ENCODE peak calls at places on chromosomes 4 and X, in eight cellular contexts. E is GM23248, A is neural progenitor cell, N is GM23338, J is MM.1S, G is HCT116, S is SK-N-SH, P is OCI-LY7. W is an unnamed sample. For H3K4me1, the result is how much of the 10 kb centered on the place peaks cover.

GRCh38 chrX:135543924-135544323 is 23.5 kb downstream of the INTS6L start:
- DNase-seq in E (no peak), A (peak), N (peak), J (no peak), G (no peak), S (no peak), P (peak), W (no peak)

GRCh38 chrX:81354954-81355353 is 153.1 kb downstream of the SH3BGRL start:
- DNase-seq in E (no peak), A (no peak), N (no peak), J (no peak), G (no peak), S (no peak), P (no peak), W (no peak)

GRCh38 chr4:44563496-44563895 is 87.9 kb downstream of the YIPF7 start:
- DNase-seq in E (no peak), A (no peak), N (no peak), J (no peak), G (no peak), S (no peak), P (no peak), W (peak)

GRCh38 chrX:72540318-72540717 is 32.3 kb downstream of the HDAC8 start:
- DNase-seq in E (peak), A (no peak), N (peak), J (no peak), G (no peak), S (peak), P (peak), W (peak)

GRCh38 chrX:150456466-150456865 is 93.3 kb downstream of the MAMLD1 start:
- DNase-seq in E (no peak), A (no peak), N (no peak), J (no peak), G (no peak), S (no peak), P (no peak), W (peak)

GRCh38 chrX:136658151-136658550 is 10.2 kb downstream of the CD40LG start:
- DNase-seq in E (no peak), A (no peak), N (no peak), J (no peak), G (no peak), S (no peak), P (peak), W (no peak)

GRCh38 chrX:148380614-148381561 is 119.5 kb upstream of the AFF2 start:
- DNase-seq in E (peak), A (no peak), N (no peak), J (peak), G (no peak), S (no peak), P (peak), W (no peak)

GRCh38 chr4:25892796-25893195 is 21.2 kb upstream of the SMIM20 start:
- DNase-seq in E (no peak), A (no peak), N (no peak), J (no peak), G (no peak), S (no peak), P (no peak), W (no peak)

GRCh38 chrX:10414872-10415703 is 205.3 kb downstream of the MID1 start:
- DNase-seq in E (peak), A (no peak), N (no peak), J (no peak), G (no peak), S (no peak), P (no peak), W (peak)

GRCh38 chrX:107741318-107741813 is 34.2 kb downstream of the TSC22D3 start:
- DNase-seq in E (peak), A (no peak), N (no peak), J (no peak), G (no peak), S (no peak), P (no peak), W (no peak)
- H3K4me1 ChIP-seq in E (under half), A (under half), N (under half), J (under half), G (under half), S (under half), P (under half), W (under half)

GRCh38 chr4:724131-724530 is 18.5 kb downstream of the PCGF3 start:
- DNase-seq in E (no peak), A (no peak), N (no peak), J (no peak), G (no peak), S (no peak), P (no peak), W (no peak)

GRCh38 chr4:725368-726234 is 20.0 kb downstream of the PCGF3 start:
- DNase-seq in E (no peak), A (no peak), N (no peak), J (no peak), G (no peak), S (no peak), P (no peak), W (no peak)

GRCh38 chr4:727576-727975 is 21.9 kb downstream of the PCGF3 start:
- DNase-seq in E (no peak), A (no peak), N (no peak), J (no peak), G (no peak), S (no peak), P (no peak), W (no peak)

GRCh38 chr4:726816-727215 is 21.2 kb downstream of the PCGF3 start:
- DNase-seq in E (no peak), A (no peak), N (no peak), J (no peak), G (no peak), S (no peak), P (no peak), W (no peak)

DNA sequence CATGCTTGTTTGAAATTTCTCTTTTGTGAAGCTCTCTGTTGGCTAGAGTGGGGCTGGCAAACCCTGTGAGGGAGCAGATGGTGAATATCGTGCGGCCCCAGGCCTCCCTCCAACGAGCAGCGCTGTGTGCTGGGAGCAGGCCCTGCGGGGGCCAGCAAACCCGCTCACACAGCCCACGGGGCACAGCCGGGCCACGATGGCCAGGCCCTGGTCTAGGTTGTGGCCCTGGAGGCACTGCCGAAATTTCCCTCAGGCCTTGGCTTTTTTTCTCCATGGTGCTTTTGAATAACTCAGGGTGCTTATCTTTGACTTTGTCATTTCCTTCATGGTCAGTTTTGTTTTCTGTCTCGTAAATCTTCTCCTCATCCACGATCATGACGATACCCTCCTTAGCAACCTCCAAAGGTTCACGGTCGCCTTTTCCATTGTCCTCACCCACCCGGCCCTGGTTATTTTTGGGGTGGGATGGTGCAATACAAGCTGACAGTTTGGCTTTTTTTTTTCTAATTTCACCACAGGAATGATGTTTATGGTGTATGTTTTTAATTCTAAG is 20.7 kb downstream of the PCGF3 start:
- DNase-seq in E (peak), A (no peak), N (no peak), J (no peak), G (no peak), S (no peak), P (no peak), W (no peak)
- TF ChIP-seq EZH2phosphoT487 in E (no peak), A (no peak), N (no peak), J (no peak), G (no peak), S (no peak), P (no peak), W (no peak)

DNA sequence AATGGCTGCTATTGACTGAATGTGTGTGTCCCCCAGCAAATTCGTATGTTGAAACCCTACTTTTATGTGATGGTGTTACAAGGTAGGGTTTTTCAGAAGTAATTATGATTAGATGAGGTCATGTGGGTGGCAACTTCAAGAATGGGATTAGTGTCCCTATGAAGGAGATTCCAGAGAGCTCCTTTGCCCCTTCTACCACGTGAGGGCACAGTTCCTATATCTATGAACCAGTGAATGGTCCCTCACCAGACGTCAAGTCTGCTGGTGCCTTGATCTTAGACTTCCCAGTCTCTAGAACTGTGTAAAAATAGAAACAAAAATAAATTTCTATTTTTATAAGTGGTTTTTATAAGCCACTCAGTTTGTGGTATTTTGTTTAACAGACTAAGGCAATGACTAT is 1137.6 kb upstream of the IGFBP7 start:
- DNase-seq in E (no peak), A (peak), N (peak), J (peak), G (no peak), S (no peak), P (peak), W (peak)
- H3K4me1 ChIP-seq in E (under half), A (under half), N (under half), J (under half), G (under half), S (under half), P (under half), W (under half)

DNA sequence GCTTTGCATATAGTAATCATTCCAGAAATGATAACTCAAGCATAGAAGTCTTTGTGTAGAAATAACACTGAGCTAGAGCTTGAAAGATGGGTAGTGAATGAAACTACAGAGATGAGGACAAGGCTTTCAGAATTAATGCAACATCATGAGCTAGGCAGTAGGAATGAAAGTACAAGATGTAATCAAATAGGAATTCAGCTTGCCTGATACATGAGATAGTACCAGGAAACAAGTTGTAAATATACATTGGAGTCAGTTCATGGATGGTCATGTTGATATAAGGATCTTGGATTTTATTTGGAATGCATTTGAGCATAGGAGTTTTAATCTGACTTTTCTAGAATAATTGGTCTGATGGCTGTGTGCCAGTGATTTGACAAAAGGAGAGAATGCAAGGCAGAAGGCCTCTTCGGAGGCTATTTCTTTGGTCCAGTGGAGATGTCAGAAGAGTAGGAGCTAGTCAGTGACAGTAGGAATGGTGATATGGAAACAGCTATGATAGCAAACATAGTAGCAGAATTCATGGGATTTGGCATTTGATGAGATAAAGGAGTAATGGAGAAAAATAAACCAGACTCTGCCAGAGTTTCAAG is 206.4 kb upstream of the PACRGL start:
- DNase-seq in E (peak), A (no peak), N (no peak), J (no peak), G (no peak), S (no peak), P (no peak), W (no peak)
- TF ChIP-seq EZH2phosphoT487 in E (no peak), A (no peak), N (no peak), J (no peak), G (no peak), S (no peak), P (no peak), W (no peak)

DNA sequence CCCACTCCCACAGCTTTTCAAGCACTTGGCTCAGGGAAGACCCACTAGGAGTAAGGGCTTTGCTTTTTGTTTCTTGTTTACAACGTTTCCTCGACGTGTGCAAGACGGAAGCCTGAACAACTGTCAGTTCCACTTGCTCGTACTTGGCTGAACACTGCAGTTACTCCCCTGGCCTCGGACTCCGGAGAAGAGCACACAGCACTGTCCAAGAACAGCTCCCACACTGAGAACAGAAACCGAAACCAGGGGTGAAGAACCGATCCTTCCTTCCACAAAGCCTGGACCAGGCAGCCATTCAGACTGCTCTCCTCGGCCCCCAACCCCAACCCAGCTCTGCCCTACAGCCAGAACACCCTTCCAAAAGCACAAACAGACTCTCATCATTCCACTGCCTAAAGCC is 25.5 kb downstream of the IRF2 start:
- DNase-seq in E (peak), A (peak), N (no peak), J (peak), G (no peak), S (no peak), P (no peak), W (no peak)
- H3K4me1 ChIP-seq in E (under half), A (under half), N (half or more), J (half or more), G (under half), S (half or more), P (under half), W (under half)

DNA sequence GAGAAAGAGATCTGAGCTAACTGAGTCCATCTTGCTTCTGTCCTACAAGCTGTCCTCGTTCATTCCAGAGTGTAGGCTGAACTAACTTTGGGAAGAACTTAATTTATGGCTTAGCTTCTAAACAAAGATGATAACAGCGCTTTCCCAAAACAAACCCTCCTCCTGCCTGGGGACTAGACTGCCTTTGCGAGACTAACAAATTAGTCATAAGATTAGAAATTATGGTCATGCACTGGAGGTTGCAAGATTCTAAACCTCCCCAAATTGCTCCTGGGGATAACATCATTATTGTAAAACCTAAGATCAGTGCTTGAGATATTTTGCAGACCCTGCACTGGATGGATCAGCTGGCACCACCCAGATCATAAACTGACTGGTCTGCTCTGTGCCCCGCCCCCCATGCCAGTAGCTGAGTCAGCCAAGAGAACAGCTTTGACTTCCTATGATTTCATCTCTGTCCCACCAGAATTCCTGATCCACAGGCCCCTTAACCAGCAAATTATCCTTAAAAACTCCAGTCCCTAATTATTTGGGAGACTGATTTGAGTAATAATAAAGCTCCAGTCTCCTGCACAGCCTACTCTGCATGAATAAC is 883.3 kb downstream of the TRIML1 start:
- DNase-seq in E (peak), A (no peak), N (no peak), J (no peak), G (no peak), S (no peak), P (no peak), W (peak)
- TF ChIP-seq EZH2phosphoT487 in E (no peak), A (no peak), N (no peak), J (no peak), G (no peak), S (no peak), P (no peak), W (no peak)

DNA sequence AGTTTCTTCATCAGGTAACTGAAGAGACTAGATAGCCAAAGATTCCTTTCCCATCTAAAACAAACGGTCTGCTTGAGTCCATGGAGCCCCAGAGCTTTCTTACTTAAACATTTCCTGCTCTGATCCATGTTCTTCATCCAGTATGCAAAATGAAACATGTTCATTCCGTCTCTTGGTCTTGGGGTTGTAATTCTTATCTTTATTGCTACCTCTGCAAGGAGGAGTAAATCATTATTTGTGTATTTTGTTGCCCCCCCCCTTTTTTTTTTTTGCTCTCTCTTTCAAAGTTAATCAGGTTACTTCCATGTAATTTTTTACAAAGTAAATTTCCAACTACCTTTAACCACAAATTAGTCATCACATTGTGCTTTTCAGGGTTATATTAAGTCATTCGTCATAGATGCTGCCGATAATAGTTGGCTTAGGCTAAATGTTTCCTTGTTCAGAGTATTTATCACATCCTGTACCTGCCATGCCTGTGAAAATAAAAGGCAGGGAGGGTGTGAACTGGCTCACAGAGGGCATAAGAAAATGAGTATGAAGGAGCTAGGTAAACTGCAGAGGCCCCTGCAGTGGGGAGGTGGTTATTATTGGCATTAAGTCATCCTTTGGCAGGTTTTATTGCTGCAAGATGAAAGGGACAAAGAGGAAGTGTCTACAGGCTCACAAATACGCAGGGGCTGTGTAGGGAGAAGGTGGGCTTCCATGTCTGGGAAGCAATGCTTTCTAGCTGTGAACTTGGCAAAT is 76.7 kb upstream of the HS3ST1 start:
- DNase-seq in E (no peak), A (no peak), N (no peak), J (no peak), G (peak), S (no peak), P (no peak), W (peak)
- H3K4me1 ChIP-seq in E (under half), A (under half), N (under half), J (under half), G (half or more), S (under half), P (under half), W (under half)

DNA sequence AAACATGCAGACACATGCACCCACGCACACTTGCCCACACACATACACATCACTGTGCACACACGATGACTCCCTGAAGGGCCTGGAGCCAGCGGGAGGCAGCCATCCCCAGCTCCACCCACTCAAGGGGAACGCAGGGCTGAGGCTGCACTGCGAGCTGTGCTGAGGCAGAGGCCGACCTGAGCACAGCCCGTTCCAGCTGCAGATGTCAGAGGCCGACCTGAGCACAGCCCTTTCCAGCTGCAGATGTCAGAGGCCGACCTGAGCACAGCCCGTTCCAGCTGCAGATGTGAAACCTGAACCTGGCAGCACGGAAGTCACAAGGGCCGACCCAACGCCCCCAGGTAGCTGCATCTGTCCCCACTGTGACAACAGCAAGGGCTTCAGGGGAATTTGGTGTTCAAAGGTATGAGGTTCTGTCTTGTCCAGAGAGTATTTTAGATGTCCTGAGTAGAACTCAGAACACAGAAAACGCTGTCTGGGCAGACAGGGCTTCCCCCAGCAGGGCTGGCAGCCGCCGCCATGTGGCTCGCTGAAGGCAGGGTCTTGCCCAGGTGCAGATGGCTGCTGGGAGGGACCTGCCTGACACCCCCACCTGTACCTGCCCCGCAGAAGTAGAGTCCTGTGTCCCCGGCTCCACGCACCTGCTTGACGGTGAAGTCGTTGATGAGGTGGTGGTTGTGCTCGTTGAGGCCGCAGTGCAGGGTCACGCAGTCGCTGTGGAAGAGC is 33.4 kb downstream of the CTBP1 start:
- DNase-seq in E (no peak), A (no peak), N (no peak), J (peak), G (no peak), S (no peak), P (peak), W (no peak)
- TF ChIP-seq EZH2phosphoT487 in E (no peak), A (no peak), N (no peak), J (no peak), G (no peak), S (no peak), P (no peak), W (no peak)

DNA sequence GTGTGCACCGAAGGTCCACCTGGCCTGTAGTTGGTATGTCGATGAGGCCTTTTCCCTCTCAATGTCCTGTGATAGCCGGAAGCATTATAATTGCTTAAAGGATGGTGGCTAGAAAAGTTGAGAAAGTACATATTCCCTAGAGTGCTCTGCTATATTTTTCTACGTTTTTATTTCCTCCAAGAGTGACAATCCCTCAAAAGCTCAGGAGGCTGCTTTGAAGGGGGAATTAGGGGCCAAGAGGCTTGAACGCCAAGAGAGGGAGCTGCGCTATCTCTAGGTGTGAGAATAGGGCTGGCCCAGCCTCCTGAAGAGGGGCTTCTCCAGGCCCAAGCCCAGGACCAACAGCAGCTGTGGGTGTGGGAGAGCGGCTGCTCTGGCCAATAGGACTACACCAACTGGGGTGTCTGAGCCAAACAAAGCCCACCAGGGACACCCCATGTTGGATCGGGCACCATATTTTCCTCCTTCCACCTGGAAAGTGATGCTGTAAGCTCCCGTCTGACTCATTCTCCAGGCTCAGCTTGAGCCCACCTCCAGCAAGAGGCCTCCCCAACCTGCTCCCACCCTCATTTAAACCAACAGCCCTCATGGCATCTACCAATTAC is 124.0 kb downstream of the IRF2 start:
- DNase-seq in E (no peak), A (no peak), N (no peak), J (peak), G (no peak), S (no peak), P (no peak), W (no peak)
- H3K4me1 ChIP-seq in E (under half), A (under half), N (under half), J (under half), G (under half), S (under half), P (half or more), W (under half)